ENCODE peak calls at places on chromosomes 4 and X, in ten cellular contexts. Z is fibroblast of lung; N is pancreas; K is tibial artery; Y is choroid plexus epithelial cell; S is lower lobe of right lung; T is GM12865; A is CD14-positive monocyte; B is CD8-positive, alpha-beta T cell; X is kidney. O is an unnamed sample.
A peak's percentile ranks its signal among the peaks of the same experiment; 100 is the strongest.

GRCh38 chrX:6707497-6707896 is 172.6 kb upstream of the VCX3A start:
- DNase-seq in Z (no peak), N (no peak), K (no peak), Y (no peak), S (no peak), T (no peak), A (no peak), B (no peak), X (no peak), O (no peak)

GRCh38 chr4:53916431-53916889 is 147.9 kb downstream of the CHIC2 start:
- DNase-seq in Z (peak; percentile 70), N (no peak), K (no peak), Y (peak; percentile 58), S (no peak), T (no peak), A (peak; percentile 45), B (no peak), X (no peak), O (no peak)

GRCh38 chr4:17812801-17813200 is 2.0 kb downstream of the NCAPG start:
- DNase-seq in Z (no peak), N (no peak), K (no peak), Y (peak; percentile 32), S (no peak), T (no peak), A (no peak), B (no peak), X (no peak), O (no peak)

GRCh38 chrX:148507413-148507812 is 7.0 kb downstream of the AFF2 start:
- DNase-seq in Z (no peak), N (no peak), K (no peak), Y (no peak), S (no peak), T (no peak), A (no peak), B (no peak), X (no peak), O (no peak)

GRCh38 chrX:106740193-106740780 is 13.8 kb downstream of the RNF128 start:
- DNase-seq in Z (no peak), N (no peak), K (no peak), Y (no peak), S (no peak), T (no peak), A (no peak), B (no peak), X (no peak), O (no peak)

GRCh38 chr4:106369456-106370060 is 980 bp upstream of the GIMD1 start:
- DNase-seq in Z (peak; percentile 77), N (no peak), K (no peak), Y (peak; percentile 95), S (no peak), T (peak; percentile 74), A (no peak), B (no peak), X (no peak), O (peak; percentile 66)

GRCh38 chr4:15043226-15043625 is 40.9 kb downstream of the CPEB2 start:
- DNase-seq in Z (no peak), N (no peak), K (no peak), Y (peak; percentile 55), S (no peak), T (no peak), A (no peak), B (no peak), X (no peak), O (no peak)

GRCh38 chr4:24042094-24042493 is 152.2 kb upstream of the PPARGC1A start:
- DNase-seq in Z (peak; percentile 85), N (no peak), K (no peak), Y (peak; percentile 83), S (no peak), T (no peak), A (no peak), B (no peak), X (no peak), O (peak; percentile 90)

GRCh38 chr4:97987019-97987648 is 156.1 kb downstream of the STPG2 start:
- DNase-seq in Z (peak; percentile 31), N (no peak), K (no peak), Y (peak; percentile 64), S (no peak), T (peak; percentile 19), A (no peak), B (no peak), X (no peak), O (no peak)
- TF ChIP-seq CTCF in Z (peak; percentile 12), N (peak; percentile 35), K (no peak), Y (peak; percentile 58), S (no peak), T (no peak), A (no peak), B (no peak), X (peak; percentile 32), O (no peak)

DNA sequence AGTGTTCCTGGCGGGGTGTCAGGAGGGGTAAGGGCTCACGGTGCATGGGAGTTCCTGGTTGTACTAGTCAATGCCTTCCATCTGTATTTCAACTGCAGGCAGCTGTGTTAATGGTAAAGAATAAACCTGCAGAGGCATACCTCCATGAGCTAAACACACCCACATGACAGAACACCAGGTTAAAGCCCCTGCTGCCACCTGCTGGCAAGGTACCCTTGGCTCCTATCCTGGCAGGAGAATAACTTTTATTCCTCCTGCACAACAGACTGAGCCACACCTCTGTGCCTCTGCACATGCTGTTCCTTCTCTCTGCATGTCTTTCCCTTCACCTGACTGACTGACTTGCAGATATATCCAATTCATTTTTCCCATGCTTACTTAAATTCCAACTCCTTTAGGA is 11.1 kb downstream of the ITIH6 start:
- DNase-seq in Z (no peak), N (no peak), K (no peak), Y (no peak), S (no peak), T (peak; percentile 36), A (no peak), B (no peak), X (no peak), O (no peak)
- TF ChIP-seq CTCF in Z (no peak), N (no peak), K (no peak), Y (peak; percentile 27), S (no peak), T (peak; percentile 35), A (no peak), B (peak; percentile 16), X (no peak), O (no peak)

GRCh38 chrX:143461616-143462015 is 55.7 kb downstream of the SPANXN3 start:
- DNase-seq in Z (no peak), N (no peak), K (no peak), Y (no peak), S (no peak), T (no peak), A (no peak), B (no peak), X (no peak), O (no peak)
- TF ChIP-seq CTCF in Z (no peak), N (no peak), K (no peak), Y (no peak), S (no peak), T (no peak), A (no peak), B (no peak), X (no peak), O (no peak)

DNA sequence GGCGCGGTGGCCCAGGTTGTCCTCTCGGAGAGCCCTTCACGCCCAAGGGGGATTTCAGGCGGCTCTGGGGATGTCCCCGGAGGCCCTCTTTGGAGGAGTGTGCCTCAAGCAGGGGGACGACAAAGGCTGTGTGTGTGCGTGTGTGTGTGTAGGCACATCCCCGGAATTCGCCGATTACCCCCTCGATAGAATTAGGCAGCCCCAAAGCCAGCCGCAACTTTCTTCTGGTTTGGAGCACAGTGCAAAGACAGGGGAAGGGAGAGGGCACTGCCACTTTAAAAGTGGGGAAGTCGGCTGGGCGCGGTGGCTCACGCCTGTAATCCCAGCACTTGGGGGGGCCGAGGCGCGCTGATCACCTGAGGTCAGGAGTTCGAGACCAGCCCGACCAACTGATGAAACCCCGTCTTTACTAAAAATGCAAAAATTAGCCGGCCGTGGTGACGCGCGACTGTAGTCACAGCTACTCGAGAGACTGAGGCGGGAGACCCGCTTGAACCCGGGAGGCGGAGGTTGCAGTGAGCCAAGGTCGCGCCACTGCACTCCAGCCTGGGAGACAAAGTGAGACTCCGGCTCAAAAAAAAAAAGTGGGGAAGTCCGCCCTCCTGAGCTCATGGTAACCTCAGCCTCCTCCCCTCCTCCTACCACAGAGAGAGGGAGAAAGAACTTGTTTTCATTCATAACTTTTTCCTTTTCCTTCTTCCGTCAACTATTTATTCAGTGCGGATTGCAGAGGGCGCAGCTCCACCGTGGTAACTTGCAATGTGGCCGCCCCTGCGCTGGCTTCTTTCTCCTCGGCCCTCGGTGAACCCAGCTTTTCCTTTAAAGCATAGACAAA is 2.4 kb downstream of the SPRY1 start:
- DNase-seq in Z (peak; percentile 73), N (peak; percentile 74), K (peak; percentile 63), Y (peak; percentile 90), S (peak; percentile 83), T (peak; percentile 70), A (peak; percentile 53), B (peak; percentile 7), X (peak; percentile 90), O (no peak)
- TF ChIP-seq CTCF in Z (peak; percentile 44), N (no peak), K (no peak), Y (peak; percentile 62), S (no peak), T (no peak), A (no peak), B (no peak), X (peak; percentile 15), O (peak; percentile 43)

GRCh38 chr4:112952301-112952700 is 97.2 kb upstream of the ANK2 start:
- DNase-seq in Z (no peak), N (no peak), K (no peak), Y (no peak), S (no peak), T (no peak), A (no peak), B (no peak), X (no peak), O (no peak)

GRCh38 chr4:112956458-112956857 is 93.0 kb upstream of the ANK2 start:
- DNase-seq in Z (no peak), N (no peak), K (no peak), Y (no peak), S (no peak), T (no peak), A (no peak), B (no peak), X (no peak), O (no peak)

GRCh38 chr4:112953295-112953694 is 96.2 kb upstream of the ANK2 start:
- DNase-seq in Z (no peak), N (no peak), K (no peak), Y (no peak), S (no peak), T (no peak), A (no peak), B (no peak), X (no peak), O (no peak)

GRCh38 chr4:112947616-112948015 is 101.8 kb upstream of the ANK2 start:
- DNase-seq in Z (no peak), N (no peak), K (no peak), Y (no peak), S (no peak), T (no peak), A (no peak), B (no peak), X (no peak), O (no peak)

GRCh38 chr4:112951362-112951962 is 98.0 kb upstream of the ANK2 start:
- DNase-seq in Z (peak; percentile 3), N (no peak), K (no peak), Y (peak; percentile 40), S (no peak), T (peak; percentile 4), A (no peak), B (no peak), X (no peak), O (no peak)
- TF ChIP-seq CTCF in Z (peak; percentile 54), N (peak; percentile 45), K (peak; percentile 33), Y (peak; percentile 57), S (peak; percentile 55), T (peak; percentile 42), A (peak; percentile 66), B (peak; percentile 58), X (peak; percentile 31), O (peak; percentile 55)

O was measured in AG09319.